ENCODE peak calls at places on chromosomes 16 and 17, in seven cellular contexts. T is neuronal stem cell, D is left ventricle myocardium inferior, U is A549, R is kidney, Q is HCT116, X is pancreas. P is an unnamed sample.
A peak's percentile ranks its signal among the peaks of the same experiment; 100 is the strongest.

GRCh38 chr17:28473542-28473941 is at the start of gene SLC13A2:
- DNase-seq in T (no peak), D (no peak), U (no peak), R (no peak), Q (no peak), X (no peak), P (no peak)

GRCh38 chr16:46747777-46748651 is at the start of gene MYLK3:
- DNase-seq in T (peak; percentile 15), D (peak; percentile 79), U (no peak), R (no peak), Q (no peak), X (no peak), P (peak; percentile 80)

GRCh38 chr16:637081-638018 is 1.2 kb upstream of the METTL26 start:
- DNase-seq in T (no peak), D (peak; percentile 93), U (peak; percentile 91), R (peak; percentile 98), Q (no peak), X (peak; percentile 91), P (peak; percentile 93)

GRCh38 chr16:73610160-73610559 is 562.2 kb upstream of the ZFHX3 start:
- DNase-seq in T (no peak), D (no peak), U (no peak), R (no peak), Q (no peak), X (no peak), P (no peak)

GRCh38 chr16:9256196-9256595 is 164.8 kb downstream of the HAPSTR1 start:
- DNase-seq in T (peak; percentile 30), D (peak; percentile 13), U (peak; percentile 31), R (no peak), Q (peak; percentile 36), X (peak; percentile 63), P (no peak)

GRCh38 chr17:79023886-79024771 is at the start of gene C1QTNF1:
- DNase-seq in T (peak; percentile 44), D (peak; percentile 69), U (peak; percentile 96), R (peak; percentile 81), Q (no peak), X (no peak), P (peak; percentile 76)

GRCh38 chr17:1347681-1348318 is 52.2 kb downstream of the YWHAE start:
- DNase-seq in T (no peak), D (no peak), U (no peak), R (peak; percentile 53), Q (no peak), X (no peak), P (no peak)

GRCh38 chr16:56350491-56351405 is 74.6 kb downstream of the AMFR start:
- DNase-seq in T (no peak), D (no peak), U (no peak), R (peak; percentile 53), Q (no peak), X (no peak), P (peak; percentile 50)

GRCh38 chr17:44105941-44106340 is 17.5 kb downstream of the HDAC5 start:
- DNase-seq in T (no peak), D (no peak), U (no peak), R (no peak), Q (no peak), X (no peak), P (no peak)

GRCh38 chr17:59706900-59707181 is 389 bp downstream of the PTRH2 start:
- DNase-seq in T (no peak), D (no peak), U (no peak), R (no peak), Q (no peak), X (peak; percentile 28), P (no peak)

GRCh38 chr16:68802190-68802589 is 41.1 kb upstream of the TANGO6 start:
- DNase-seq in T (no peak), D (no peak), U (no peak), R (no peak), Q (no peak), X (no peak), P (no peak)

GRCh38 chr17:82257473-82257872 is 16.0 kb downstream of the CSNK1D start:
- DNase-seq in T (no peak), D (no peak), U (no peak), R (no peak), Q (no peak), X (no peak), P (no peak)

GRCh38 chr16:3467182-3467581 is 23.7 kb downstream of the NAA60 start:
- DNase-seq in T (no peak), D (no peak), U (no peak), R (peak; percentile 27), Q (no peak), X (no peak), P (peak; percentile 58)

GRCh38 chr16:11240636-11241473 is 15.1 kb downstream of the SOCS1 start:
- DNase-seq in T (no peak), D (peak; percentile 51), U (no peak), R (no peak), Q (no peak), X (no peak), P (peak; percentile 65)

GRCh38 chr17:36907407-36907806 is 29.9 kb upstream of the LHX1 start:
- DNase-seq in T (no peak), D (no peak), U (no peak), R (no peak), Q (no peak), X (no peak), P (no peak)

GRCh38 chr16:23788653-23789052 is 33.8 kb downstream of the CHP2 start:
- DNase-seq in T (no peak), D (no peak), U (no peak), R (no peak), Q (no peak), X (no peak), P (no peak)

GRCh38 chr17:73482251-73482661 is 162.0 kb downstream of the SDK2 start:
- DNase-seq in T (no peak), D (no peak), U (no peak), R (no peak), Q (no peak), X (no peak), P (no peak)

GRCh38 chr16:81752225-81752875 is 26.7 kb upstream of the PLCG2 start:
- DNase-seq in T (no peak), D (peak; percentile 63), U (no peak), R (peak; percentile 82), Q (no peak), X (no peak), P (peak; percentile 71)

GRCh38 chr16:83809092-83809491 is 1.3 kb downstream of the HSBP1 start:
- DNase-seq in T (no peak), D (no peak), U (no peak), R (no peak), Q (no peak), X (no peak), P (no peak)
- H3K4me3 ChIP-seq in T (peak overlapping the region; percentile 96), D (peak overlapping the region; percentile 92), U (peak overlapping the region; percentile 93), R (peak overlapping the region; percentile 86), Q (peak overlapping the region; percentile 89), X (peak overlapping the region; percentile 66), P (peak overlapping the region; percentile 96)

GRCh38 chr16:4533490-4533889 is 5.1 kb downstream of the CDIP1 start:
- DNase-seq in T (no peak), D (no peak), U (no peak), R (no peak), Q (no peak), X (no peak), P (no peak)

GRCh38 chr16:4535627-4536108 is 2.9 kb downstream of the CDIP1 start:
- DNase-seq in T (no peak), D (no peak), U (no peak), R (no peak), Q (no peak), X (no peak), P (no peak)

GRCh38 chr16:4532238-4532637 is 6.3 kb downstream of the CDIP1 start:
- DNase-seq in T (no peak), D (no peak), U (no peak), R (no peak), Q (no peak), X (no peak), P (no peak)

GRCh38 chr16:4536391-4537106 is 2.0 kb downstream of the CDIP1 start:
- DNase-seq in T (no peak), D (no peak), U (no peak), R (no peak), Q (no peak), X (no peak), P (no peak)

GRCh38 chr16:4534151-4534790 is 4.3 kb downstream of the CDIP1 start:
- DNase-seq in T (no peak), D (no peak), U (no peak), R (no peak), Q (no peak), X (peak; percentile 63), P (no peak)
- H3K27ac ChIP-seq in T (no peak overlapping the region), D (peak overlapping the region; percentile 80), U (no peak overlapping the region), R (no peak overlapping the region), Q (no peak overlapping the region), X (peak overlapping the region; percentile 64), P (peak overlapping the region; percentile 48)

DNA sequence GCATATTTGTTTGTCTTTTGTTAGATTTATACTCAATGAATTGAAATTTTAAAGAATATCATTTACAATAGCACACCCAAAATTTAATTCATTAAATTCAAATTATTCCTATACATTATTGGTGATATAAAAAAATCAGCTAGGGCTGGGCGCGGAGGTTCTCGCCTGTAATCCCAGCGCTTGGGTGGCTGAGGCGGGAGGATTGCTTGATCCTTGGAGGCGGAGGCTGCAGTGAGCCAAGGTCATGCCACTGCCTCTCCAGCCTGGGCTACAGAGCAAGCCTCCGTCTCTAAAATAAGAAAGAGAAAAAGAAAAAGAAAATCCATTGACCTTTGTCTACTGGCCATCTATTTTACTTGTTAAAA is 4.5 kb upstream of the PRDM7 start:
- DNase-seq in T (no peak), D (no peak), U (no peak), R (no peak), Q (no peak), X (peak; percentile 21), P (no peak)
- H3K4me3 ChIP-seq in T (no peak overlapping the region), D (no peak overlapping the region), U (no peak overlapping the region), R (peak overlapping the region; percentile 79), Q (peak overlapping the region; percentile 64), X (no peak overlapping the region), P (peak overlapping the region; percentile 75)

GRCh38 chr16:85898521-85899442 is at the start of gene IRF8:
- DNase-seq in T (peak; percentile 81), D (peak; percentile 73), U (no peak), R (peak; percentile 93), Q (no peak), X (peak; percentile 81), P (peak; percentile 75)
- H3K27ac ChIP-seq in T (no peak within 1 kb of the TSS), D (peak within 1 kb of the TSS; percentile 44), U (peak within 1 kb of the TSS; percentile 34), R (peak within 1 kb of the TSS; percentile 43), Q (no peak within 1 kb of the TSS), X (peak within 1 kb of the TSS; percentile 41), P (peak within 1 kb of the TSS; percentile 23)

GRCh38 chr16:7206469-7206868 is 126.2 kb upstream of the RBFOX1 start:
- DNase-seq in T (no peak), D (no peak), U (no peak), R (no peak), Q (no peak), X (no peak), P (no peak)
- H3K4me3 ChIP-seq in T (no peak overlapping the region), D (no peak overlapping the region), U (no peak overlapping the region), R (no peak overlapping the region), Q (no peak overlapping the region), X (no peak overlapping the region), P (no peak overlapping the region)

GRCh38 chr16:1731603-1732002 is 25.6 kb downstream of the MAPK8IP3 start:
- DNase-seq in T (no peak), D (no peak), U (no peak), R (no peak), Q (no peak), X (no peak), P (no peak)
- H3K27ac ChIP-seq in T (no peak overlapping the region), D (no peak overlapping the region), U (no peak overlapping the region), R (no peak overlapping the region), Q (no peak overlapping the region), X (no peak overlapping the region), P (no peak overlapping the region)